ENCODE peak calls at places on chromosomes 13 and 19, in five cellular contexts. A, W, I, T and K are unnamed samples.

GRCh38 chr13:62697702-62698101 is 1282.1 kb upstream of the PCDH20 start:
- DNase-seq in T (no peak), I (no peak), W (no peak), A (no peak), K (no peak)

GRCh38 chr13:110559429-110559943 is 2.0 kb downstream of the RAB20 start:
- DNase-seq in A (no peak), T (peak; percentile 48), I (peak; percentile 83), W (no peak), K (no peak)

GRCh38 chr19:38650911-38651584 is 3.6 kb downstream of the ACTN4 start:
- DNase-seq in A (no peak), I (no peak), T (no peak), W (no peak), K (no peak)

GRCh38 chr19:6564393-6564792 is 26.6 kb downstream of the CD70 start:
- DNase-seq in T (no peak), A (no peak), I (no peak), W (no peak), K (no peak)

GRCh38 chr19:42179501-42179817 is 38.0 kb downstream of the DEDD2 start:
- DNase-seq in A (no peak), T (no peak), I (no peak), W (no peak), K (no peak)

GRCh38 chr13:44393391-44393790 is 19.8 kb downstream of the SERP2 start:
- DNase-seq in A (no peak), T (no peak), I (peak; percentile 63), W (no peak), K (peak; percentile 57)

GRCh38 chr19:3456925-3457530 is 23.3 kb downstream of the SMIM24 start:
- DNase-seq in T (no peak), W (no peak), I (no peak), A (no peak), K (no peak)

GRCh38 chr19:44875666-44876418 is 15.2 kb upstream of the TOMM40 start:
- DNase-seq in I (peak; percentile 64), A (no peak), W (no peak), T (peak; percentile 43), K (no peak)

GRCh38 chr13:91133941-91134772 is 213.3 kb upstream of the MIR17HG start:
- DNase-seq in A (no peak), T (peak; percentile 65), W (no peak), I (peak; percentile 31), K (no peak)

GRCh38 chr19:5339950-5340636 is 519 bp downstream of the PTPRS start:
- DNase-seq in T (no peak), I (no peak), A (no peak), W (no peak), K (no peak)

GRCh38 chr13:26300140-26300539 is 46.2 kb downstream of the CDK8 start:
- DNase-seq in I (no peak), A (no peak), T (peak; percentile 91), W (no peak), K (no peak)

GRCh38 chr19:1001538-1002166 is 1.4 kb downstream of the GRIN3B start:
- DNase-seq in A (no peak), I (peak; percentile 65), T (no peak), W (peak; percentile 77), K (no peak)

GRCh38 chr13:52405767-52406494 is at the start of gene THSD1:
- DNase-seq in T (no peak), A (no peak), W (no peak), I (peak; percentile 24), K (no peak)

GRCh38 chr13:109410868-109411267 is 375.5 kb downstream of the IRS2 start:
- DNase-seq in W (no peak), A (no peak), T (no peak), I (no peak), K (no peak)

GRCh38 chr13:88919970-88920628 is 1248.9 kb downstream of the SLITRK5 start:
- DNase-seq in I (no peak), T (no peak), A (no peak), W (no peak), K (no peak)

GRCh38 chr19:11020982-11021759 is 60.3 kb downstream of the SMARCA4 start:
- DNase-seq in A (no peak), I (no peak), T (no peak), W (no peak), K (no peak)

GRCh38 chr13:26508885-26509284 is 48.6 kb upstream of the WASF3 start:
- DNase-seq in A (no peak), W (no peak), T (peak; percentile 82), I (peak; percentile 62), K (no peak)

GRCh38 chr13:34578471-34578870 is 363.6 kb upstream of the NBEA start:
- DNase-seq in T (no peak), I (no peak), W (no peak), A (no peak), K (no peak)

GRCh38 chr13:80664930-80665329 is 324.0 kb upstream of the SPRY2 start:
- DNase-seq in T (no peak), A (no peak), W (no peak), I (no peak), K (no peak)

GRCh38 chr13:31053098-31053497 is 108.6 kb downstream of the HSPH1 start:
- DNase-seq in W (no peak), A (no peak), T (peak; percentile 21), I (no peak), K (no peak)

GRCh38 chr13:31053896-31054295 is 107.8 kb downstream of the HSPH1 start:
- DNase-seq in A (no peak), T (no peak), I (no peak), W (no peak), K (no peak)

GRCh38 chr13:31050486-31051400 is 111.0 kb downstream of the HSPH1 start:
- DNase-seq in W (no peak), A (no peak), I (no peak), T (no peak), K (no peak)

GRCh38 chr13:31052478-31052877 is 109.2 kb downstream of the HSPH1 start:
- DNase-seq in A (no peak), W (no peak), T (no peak), I (no peak), K (no peak)

DNA sequence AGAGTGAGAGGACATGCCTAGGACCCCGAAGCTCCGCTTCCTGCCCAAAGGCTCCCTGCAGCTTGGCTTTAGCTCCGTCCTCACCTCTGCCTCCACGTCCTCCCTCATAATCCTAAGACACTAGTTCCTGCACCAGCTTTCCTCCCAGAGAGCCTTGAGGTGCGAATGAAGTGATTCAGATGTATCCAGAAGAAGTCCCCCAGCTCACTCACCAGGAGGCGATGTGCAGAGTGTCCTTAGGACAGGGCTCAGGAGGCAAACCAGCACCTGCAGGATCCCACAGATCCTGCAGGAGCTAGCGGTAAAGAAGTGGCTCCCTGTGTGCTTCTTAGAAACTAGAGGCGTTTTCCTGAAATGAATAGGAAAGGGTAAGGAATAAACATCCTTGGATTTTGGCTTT is 109.7 kb downstream of the HSPH1 start:
- DNase-seq in T (no peak), A (no peak), I (no peak), W (no peak), K (no peak)
- TF ChIP-seq CTCF in T (peak; percentile 45), A (no peak), I (no peak), W (no peak), K (peak; percentile 14)

GRCh38 chr13:98112456-98112855 is 30.4 kb upstream of the FARP1 start:
- DNase-seq in A (no peak), I (no peak), W (no peak), T (no peak), K (no peak)
- TF ChIP-seq CTCF in A (no peak), I (no peak), W (no peak), T (no peak), K (no peak)

GRCh38 chr13:46567671-46568070 is 14.7 kb downstream of the LRCH1 start:
- DNase-seq in I (no peak), T (no peak), W (no peak), A (no peak), K (no peak)
- TF ChIP-seq CTCF in I (no peak), T (no peak), W (no peak), A (no peak), K (no peak)

DNA sequence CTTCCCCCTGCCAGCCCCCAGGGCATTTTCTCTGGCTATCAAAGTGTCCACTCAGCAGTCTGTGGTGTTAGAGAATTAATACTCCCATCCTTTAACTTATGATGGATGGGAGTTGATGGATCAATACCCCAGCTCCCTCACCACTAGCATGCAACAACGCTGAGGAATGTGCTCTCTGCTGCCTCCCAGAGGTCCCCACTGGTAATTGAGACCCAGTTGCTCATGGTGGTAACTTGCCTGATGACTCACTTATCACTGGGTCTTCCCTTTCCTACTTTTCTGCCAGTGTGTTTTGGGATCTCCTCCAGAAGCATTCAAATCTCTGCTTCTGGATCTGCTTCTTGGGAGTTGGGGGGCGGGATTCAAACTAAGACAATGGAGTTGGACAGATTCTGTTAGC is 20.3 kb upstream of the CACNA1A start:
- DNase-seq in T (no peak), I (no peak), W (no peak), A (no peak), K (no peak)
- TF ChIP-seq CTCF in T (peak; percentile 45), I (peak; percentile 16), W (peak; percentile 45), A (no peak), K (peak; percentile 50)

GRCh38 chr19:56071151-56071550 is 49.9 kb downstream of the ZNF787 start:
- DNase-seq in W (no peak), A (no peak), T (no peak), I (no peak), K (no peak)
- TF ChIP-seq CTCF in W (no peak), A (no peak), T (peak; percentile 37), I (no peak), K (peak; percentile 47)

GRCh38 chr19:29873801-29874575 is 62.2 kb downstream of the CCNE1 start:
- DNase-seq in T (no peak), W (no peak), A (no peak), I (no peak), K (no peak)
- TF ChIP-seq CTCF in T (no peak), W (peak; percentile 46), A (no peak), I (peak; percentile 23), K (no peak)

GRCh38 chr19:47765522-47766358 is 12.8 kb upstream of the SELENOW start:
- DNase-seq in T (no peak), W (no peak), I (peak; percentile 72), A (no peak), K (no peak)
- TF ChIP-seq CTCF in T (peak; percentile 93), W (peak; percentile 53), I (peak; percentile 73), A (peak; percentile 63), K (peak; percentile 83)